ENCODE peak calls at places on chromosomes 2 and 18, in five cellular contexts. F is HCT116, V is K562, Y is H1, M is GM12878. A is an unnamed sample.

GRCh38 chr2:189783451-189783926 is 650 bp downstream of the ORMDL1 start:
- DNase-seq in F (no peak), V (no peak), Y (no peak), M (peak; percentile 20), A (no peak)

GRCh38 chr18:2978626-2979025 is 34.3 kb downstream of the LPIN2 start:
- DNase-seq in F (no peak), V (no peak), Y (no peak), M (no peak), A (no peak)

GRCh38 chr2:240956161-240956934 is 42.1 kb upstream of the SNED1 start:
- DNase-seq in F (no peak), V (no peak), Y (peak; percentile 41), M (no peak), A (no peak)

GRCh38 chr18:69574401-69574800 is 173.7 kb downstream of the DOK6 start:
- DNase-seq in F (no peak), V (no peak), Y (no peak), M (no peak), A (no peak)

GRCh38 chr18:3037423-3037915 is 24.5 kb upstream of the LPIN2 start:
- DNase-seq in F (peak; percentile 24), V (peak; percentile 82), Y (no peak), M (peak; percentile 77), A (no peak)

GRCh38 chr18:10558967-10559298 is 33.1 kb downstream of the NAPG start:
- DNase-seq in F (no peak), V (no peak), Y (no peak), M (no peak), A (no peak)

GRCh38 chr2:158644139-158644538 is 151.0 kb upstream of the DAPL1 start:
- DNase-seq in F (no peak), V (no peak), Y (no peak), M (no peak), A (no peak)

GRCh38 chr2:227411320-227411989 is 23.7 kb upstream of the SCYGR1 start:
- DNase-seq in F (no peak), V (no peak), Y (no peak), M (peak; percentile 94), A (no peak)

GRCh38 chr2:145715601-145716000 is 1195.7 kb upstream of the ZEB2 start:
- DNase-seq in F (no peak), V (no peak), Y (no peak), M (no peak), A (no peak)

GRCh38 chr2:236916181-236916580 is 169.5 kb upstream of the COPS8 start:
- DNase-seq in F (no peak), V (no peak), Y (no peak), M (no peak), A (no peak)

GRCh38 chr2:111671426-111672150 is 212.4 kb downstream of the ANAPC1 start:
- DNase-seq in F (no peak), V (no peak), Y (peak; percentile 11), M (no peak), A (no peak)

GRCh38 chr2:132544045-132544630 is 125.9 kb downstream of the LYPD1 start:
- DNase-seq in F (no peak), V (no peak), Y (no peak), M (no peak), A (no peak)

GRCh38 chr2:163690896-163691295 is 44.9 kb downstream of the FIGN start:
- DNase-seq in F (no peak), V (no peak), Y (no peak), M (no peak), A (no peak)

GRCh38 chr2:46164581-46165301 is 132.5 kb upstream of the EPAS1 start:
- DNase-seq in F (no peak), V (no peak), Y (no peak), M (no peak), A (no peak)

GRCh38 chr2:110869472-110870446 is 137.4 kb downstream of the ACOXL start:
- DNase-seq in F (peak; percentile 27), V (no peak), Y (no peak), M (no peak), A (no peak)

GRCh38 chr2:104318001-104318555 is 535.8 kb upstream of the POU3F3 start:
- DNase-seq in F (no peak), V (no peak), Y (no peak), M (no peak), A (no peak)

GRCh38 chr2:29698216-29698615 is 223.2 kb downstream of the ALK start:
- DNase-seq in F (no peak), V (no peak), Y (no peak), M (no peak), A (no peak)

GRCh38 chr18:7740815-7741214 is 173.7 kb downstream of the PTPRM start:
- DNase-seq in F (no peak), V (no peak), Y (no peak), M (no peak), A (no peak)

GRCh38 chr2:121897335-121897970 is 142.0 kb downstream of the TSN start:
- DNase-seq in F (peak; percentile 34), V (peak; percentile 67), Y (no peak), M (no peak), A (peak; percentile 34)

GRCh38 chr2:33236457-33236856 is 240.0 kb upstream of the RASGRP3 start:
- DNase-seq in F (no peak), V (no peak), Y (no peak), M (no peak), A (no peak)

GRCh38 chr2:236612737-236613136 is 43.1 kb downstream of the ACKR3 start:
- DNase-seq in F (no peak), V (no peak), Y (no peak), M (no peak), A (no peak)

GRCh38 chr2:46257476-46257875 is 39.7 kb upstream of the EPAS1 start:
- DNase-seq in F (no peak), V (no peak), Y (no peak), M (no peak), A (no peak)

GRCh38 chr18:767084-767882 is 44.8 kb downstream of the YES1 start:
- DNase-seq in F (no peak), V (peak; percentile 71), Y (no peak), M (no peak), A (no peak)

GRCh38 chr2:240727439-240727838 is 35.8 kb downstream of the AQP12A start:
- DNase-seq in F (no peak), V (no peak), Y (no peak), M (no peak), A (no peak)

GRCh38 chr2:72841462-72842125 is 15.8 kb upstream of the EXOC6B start:
- DNase-seq in F (no peak), V (no peak), Y (no peak), M (no peak), A (no peak)

GRCh38 chr2:48016620-48017019 is 110.3 kb upstream of the FBXO11 start:
- DNase-seq in F (peak; percentile 29), V (peak; percentile 31), Y (peak; percentile 48), M (no peak), A (no peak)

GRCh38 chr2:124810132-124810531 is 785.0 kb downstream of the CNTNAP5 start:
- DNase-seq in F (no peak), V (peak; percentile 1), Y (peak; percentile 45), M (no peak), A (no peak)

GRCh38 chr18:5620284-5620683 is 76.5 kb upstream of the EPB41L3 start:
- DNase-seq in F (no peak), V (no peak), Y (no peak), M (no peak), A (no peak)

GRCh38 chr18:8942909-8943545 is 159.5 kb upstream of the NDUFV2 start:
- DNase-seq in F (no peak), V (no peak), Y (no peak), M (no peak), A (no peak)

GRCh38 chr2:219665926-219666325 is 38.5 kb downstream of the SLC4A3 start:
- DNase-seq in F (no peak), V (no peak), Y (no peak), M (no peak), A (no peak)

GRCh38 chr2:118050386-118050785 is 36.5 kb upstream of the CCDC93 start:
- DNase-seq in F (no peak), V (no peak), Y (no peak), M (no peak), A (peak; percentile 2)

GRCh38 chr2:33250417-33251029 is 225.9 kb upstream of the RASGRP3 start:
- DNase-seq in F (no peak), V (no peak), Y (no peak), M (no peak), A (no peak)

GRCh38 chr2:200787351-200788128 is 24.2 kb upstream of the BZW1 start:
- DNase-seq in F (no peak), V (peak; percentile 29), Y (no peak), M (no peak), A (no peak)

GRCh38 chr2:176468471-176468870 is 199.2 kb downstream of the MTX2 start:
- DNase-seq in F (no peak), V (no peak), Y (no peak), M (no peak), A (no peak)

GRCh38 chr2:51031004-51031791 is 734 bp downstream of the NRXN1 start:
- DNase-seq in F (no peak), V (no peak), Y (no peak), M (no peak), A (no peak)

GRCh38 chr2:11829947-11830707 is 83.7 kb downstream of the LPIN1 start:
- DNase-seq in F (peak; percentile 90), V (peak; percentile 88), Y (peak; percentile 78), M (peak; percentile 96), A (peak; percentile 98)
- TF ChIP-seq POLR2AphosphoS5 in F (peak; percentile 65), V (peak; percentile 46), Y (peak; percentile 33), M (no peak), A (peak; percentile 77)

GRCh38 chr2:39535606-39536185 is 98.6 kb upstream of the MAP4K3 start:
- DNase-seq in F (no peak), V (no peak), Y (no peak), M (no peak), A (no peak)
- TF ChIP-seq EZH2 in F (no peak), V (no peak), Y (no peak), M (no peak), A (no peak)

GRCh38 chr2:190791347-190791982 is 89.2 kb upstream of the GLS start:
- DNase-seq in F (no peak), V (peak; percentile 52), Y (no peak), M (no peak), A (no peak)
- H3K9ac ChIP-seq in F (no peak overlapping the region), V (no peak overlapping the region), Y (no peak overlapping the region), M (no peak overlapping the region), A (no peak overlapping the region)

DNA sequence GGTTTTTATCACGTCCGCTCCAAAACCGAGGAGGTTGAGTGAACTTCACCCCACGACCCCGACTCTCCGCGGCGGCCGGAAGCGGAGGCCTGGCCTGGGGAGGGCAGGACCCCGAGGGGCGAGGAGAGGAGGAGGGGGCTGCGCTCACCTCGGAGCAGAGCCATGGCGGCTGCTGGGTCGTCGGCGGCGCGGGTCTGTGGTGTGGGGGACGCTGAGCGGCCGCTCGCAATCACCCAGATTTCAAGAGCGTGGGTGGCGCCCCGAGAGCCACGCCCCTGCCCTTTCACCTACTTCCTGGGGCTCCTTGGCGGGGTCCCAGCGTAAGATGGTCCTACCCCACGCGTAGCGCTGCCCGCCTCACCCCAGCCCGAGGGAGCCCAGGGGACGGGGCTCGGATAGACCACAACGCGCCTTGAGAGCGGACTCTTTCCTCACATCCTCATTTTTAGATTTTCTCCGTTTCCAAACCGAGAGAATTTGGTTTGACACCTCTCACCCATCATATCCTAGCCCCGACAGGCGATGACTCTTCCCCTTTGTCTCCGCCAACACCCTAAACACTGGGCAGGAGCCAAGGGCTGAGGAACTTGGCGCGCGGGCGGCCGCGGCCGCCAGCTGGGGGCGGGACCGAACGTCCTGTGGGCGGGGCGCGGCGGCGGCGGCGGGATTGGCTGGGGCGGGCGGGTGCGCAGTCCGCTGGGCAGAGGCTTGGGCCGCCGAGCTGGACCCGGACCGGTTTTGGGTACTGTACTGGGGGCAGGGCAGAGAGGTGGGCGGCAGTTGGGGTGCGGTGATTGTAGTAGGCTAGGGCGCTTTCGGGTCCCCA is at the start of gene ACAA2:
- DNase-seq in F (peak; percentile 50), V (peak; percentile 79), Y (peak; percentile 90), M (peak; percentile 69), A (no peak)
- TF ChIP-seq POLR2AphosphoS5 in F (peak; percentile 79), V (peak; percentile 61), Y (peak; percentile 71), M (peak; percentile 84), A (peak; percentile 86)

GRCh38 chr2:27306657-27307544 is 1.3 kb downstream of the UCN start:
- DNase-seq in F (no peak), V (no peak), Y (peak; percentile 75), M (no peak), A (no peak)
- TF ChIP-seq EZH2 in F (no peak), V (no peak), Y (peak; percentile 63), M (no peak), A (no peak)

A was measured in SK-N-MC.